ENCODE peak calls at places on chromosomes 7 and 10, in four cellular contexts. T is K562, S is HepG2, L is colonic mucosa. R is an unnamed sample.

GRCh38 chr10:79181227-79181626 is 112.5 kb downstream of the ZMIZ1 start:
- DNase-seq in T (no peak), S (no peak), L (no peak), R (no peak)

GRCh38 chr10:123392182-123392930 is 238.2 kb downstream of the BUB3 start:
- DNase-seq in T (no peak), S (no peak), L (no peak), R (no peak)

GRCh38 chr7:129401968-129402860 is 32.0 kb upstream of the STRIP2 start:
- DNase-seq in T (peak; percentile 70), S (no peak), L (no peak), R (no peak)

GRCh38 chr10:118958984-118959916 is 70.3 kb upstream of the NANOS1 start:
- DNase-seq in T (peak; percentile 22), S (no peak), L (no peak), R (no peak)

GRCh38 chr7:23471090-23471859 is 984 bp upstream of the IGF2BP3 start:
- DNase-seq in T (peak; percentile 95), S (peak; percentile 83), L (peak; percentile 62), R (peak; percentile 53)

GRCh38 chr7:117458977-117459583 is 20.7 kb upstream of the CFTR start:
- DNase-seq in T (peak; percentile 39), S (peak; percentile 18), L (no peak), R (no peak)

GRCh38 chr10:133359554-133359971 is 1.7 kb upstream of the FUOM start:
- DNase-seq in T (peak; percentile 77), S (peak; percentile 76), L (peak; percentile 77), R (no peak)

GRCh38 chr10:33116293-33116697 is 158.3 kb upstream of the ITGB1 start:
- DNase-seq in T (peak; percentile 48), S (peak; percentile 53), L (no peak), R (no peak)

GRCh38 chr7:93723424-93724124 is 149.1 kb upstream of the CALCR start:
- DNase-seq in T (no peak), S (no peak), L (no peak), R (no peak)

GRCh38 chr10:89391882-89392756 is at the start of gene IFIT1:
- DNase-seq in T (peak; percentile 51), S (peak; percentile 82), L (peak; percentile 73), R (no peak)

GRCh38 chr10:113073549-113074189 is 123.6 kb downstream of the TCF7L2 start:
- DNase-seq in T (peak; percentile 70), S (peak; percentile 91), L (peak; percentile 86), R (peak; percentile 86)

GRCh38 chr7:155299539-155300202 is 2.0 kb downstream of the INSIG1 start:
- DNase-seq in T (peak; percentile 32), S (no peak), L (peak; percentile 29), R (peak; percentile 16)

DNA sequence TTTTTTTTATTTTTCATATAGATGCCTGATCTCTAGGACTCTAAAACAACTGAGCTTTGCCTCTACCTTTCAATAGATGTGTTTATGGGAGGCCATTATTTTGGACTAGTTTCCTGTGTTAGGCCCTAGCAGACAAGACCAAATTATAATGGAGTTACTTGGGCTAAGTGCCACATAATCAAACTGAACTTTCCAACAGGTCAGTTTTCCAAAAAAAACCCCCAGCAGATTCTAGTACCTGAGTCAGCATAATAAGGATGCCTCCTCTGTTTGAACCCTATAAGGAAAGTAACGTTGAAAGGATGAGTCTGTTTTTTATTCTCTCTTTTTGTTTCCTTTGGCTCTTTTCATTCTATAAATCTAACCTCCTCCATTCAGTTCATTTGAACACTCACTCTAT is 148.1 kb upstream of the FAM3C start:
- DNase-seq in T (no peak), S (no peak), L (no peak), R (no peak)
- TF ChIP-seq CTCF in T (no peak), S (no peak), L (no peak), R (no peak)

GRCh38 chr7:153398370-153398769 is 638.8 kb downstream of the ACTR3B start:
- DNase-seq in T (no peak), S (no peak), L (no peak), R (no peak)
- H3K9me3 ChIP-seq in T (no peaks in the 10 kb centered on the region), S (peaks cover 37% of the 10 kb centered on the region), L (no peaks in the 10 kb centered on the region), R (peaks cover 9% of the 10 kb centered on the region)

GRCh38 chr10:7362451-7362850 is 48.4 kb downstream of the SFMBT2 start:
- DNase-seq in T (no peak), S (no peak), L (no peak), R (no peak)

GRCh38 chr10:7364474-7364873 is 46.4 kb downstream of the SFMBT2 start:
- DNase-seq in T (no peak), S (no peak), L (no peak), R (no peak)

GRCh38 chr10:7357193-7357592 is 53.6 kb downstream of the SFMBT2 start:
- DNase-seq in T (no peak), S (no peak), L (no peak), R (no peak)

GRCh38 chr10:7363700-7364099 is 47.1 kb downstream of the SFMBT2 start:
- DNase-seq in T (no peak), S (no peak), L (no peak), R (no peak)

DNA sequence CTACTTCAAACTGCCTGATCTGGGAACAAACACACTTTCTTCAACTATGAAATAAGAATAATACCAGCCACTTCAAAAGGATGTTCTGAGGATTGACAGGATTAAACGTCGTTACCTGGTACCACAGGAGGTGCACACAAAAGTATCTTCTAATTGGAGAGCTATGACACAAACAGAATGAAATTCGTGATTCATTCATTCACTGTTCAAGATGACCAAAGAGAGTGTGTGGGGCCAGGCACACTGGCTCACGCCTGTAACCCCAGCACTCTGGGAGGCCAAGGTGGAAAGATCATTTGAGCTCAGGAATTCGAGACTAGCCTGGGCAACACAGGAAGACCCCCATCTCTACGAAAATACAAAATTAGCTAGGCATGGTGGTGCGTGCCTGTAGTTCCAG is 50.9 kb downstream of the SFMBT2 start:
- DNase-seq in T (no peak), S (no peak), L (no peak), R (no peak)
- H3K36me3 ChIP-seq in T (peaks cover 43% of the 10 kb centered on the region), S (no peaks in the 10 kb centered on the region), L (no peaks in the 10 kb centered on the region), R (no peaks in the 10 kb centered on the region)

GRCh38 chr7:2411815-2412586 is 8.6 kb downstream of the CHST12 start:
- DNase-seq in T (no peak), S (peak; percentile 88), L (no peak), R (no peak)
- TF ChIP-seq CTCF in T (no peak), S (no peak), L (no peak), R (no peak)

DNA sequence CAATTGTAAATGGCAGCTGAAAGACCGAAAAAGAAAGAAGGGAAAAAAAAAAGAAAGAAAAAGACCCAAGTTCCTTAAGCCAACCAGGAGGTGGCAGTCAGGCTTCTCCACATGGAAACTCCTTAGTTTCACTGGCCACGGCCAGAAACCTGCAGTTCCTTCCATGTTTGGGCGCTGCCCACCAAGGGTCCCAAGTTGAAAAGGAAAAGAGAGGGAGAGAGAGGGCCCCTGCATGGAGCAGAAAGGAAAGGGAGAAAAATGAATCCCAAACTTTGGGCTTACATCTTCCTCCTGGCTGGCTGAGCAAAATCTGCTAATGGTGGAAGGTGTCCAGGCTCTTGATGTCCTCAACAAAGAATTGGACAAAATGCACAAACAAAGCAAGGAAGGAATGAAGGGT is 31.8 kb upstream of the ABCA13 start:
- DNase-seq in T (peak; percentile 18), S (peak; percentile 72), L (no peak), R (no peak)
- H3K9me3 ChIP-seq in T (no peaks in the 10 kb centered on the region), S (peaks cover 10% of the 10 kb centered on the region), L (no peaks in the 10 kb centered on the region), R (no peaks in the 10 kb centered on the region)

GRCh38 chr10:28619465-28619864 is 57.9 kb upstream of the BAMBI start:
- DNase-seq in T (no peak), S (no peak), L (no peak), R (no peak)
- H3K36me3 ChIP-seq in T (peaks cover 61% of the 10 kb centered on the region), S (peaks cover 51% of the 10 kb centered on the region), L (peaks cover 6% of the 10 kb centered on the region), R (peaks cover 9% of the 10 kb centered on the region)

GRCh38 chr7:42289473-42289872 is 52.5 kb upstream of the GLI3 start:
- DNase-seq in T (no peak), S (no peak), L (no peak), R (no peak)

GRCh38 chr7:42283553-42283952 is 46.5 kb upstream of the GLI3 start:
- DNase-seq in T (no peak), S (no peak), L (no peak), R (no peak)

DNA sequence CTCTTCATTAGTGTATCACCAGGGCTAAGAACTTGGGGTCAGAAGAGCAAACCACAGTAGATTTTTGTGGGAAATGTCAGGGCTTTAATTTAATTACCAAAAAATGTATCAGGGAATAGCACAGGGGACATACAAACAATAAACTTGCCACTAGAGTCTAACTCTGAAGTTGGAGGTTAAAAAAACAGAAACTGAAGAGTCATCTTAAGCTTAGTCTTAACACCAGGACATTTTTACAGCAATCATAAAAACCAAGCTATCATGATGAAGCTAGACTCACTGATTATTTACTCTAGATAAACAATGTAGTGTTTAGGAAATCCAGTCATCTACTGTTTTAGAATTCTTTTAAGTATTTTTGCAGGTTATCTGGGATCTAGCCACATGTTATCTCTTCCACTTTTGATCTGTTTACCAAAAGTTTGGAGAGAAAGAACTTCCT is 48.4 kb upstream of the GLI3 start:
- DNase-seq in T (no peak), S (no peak), L (no peak), R (no peak)
- TF ChIP-seq CTCF in T (no peak), S (no peak), L (no peak), R (no peak)

DNA sequence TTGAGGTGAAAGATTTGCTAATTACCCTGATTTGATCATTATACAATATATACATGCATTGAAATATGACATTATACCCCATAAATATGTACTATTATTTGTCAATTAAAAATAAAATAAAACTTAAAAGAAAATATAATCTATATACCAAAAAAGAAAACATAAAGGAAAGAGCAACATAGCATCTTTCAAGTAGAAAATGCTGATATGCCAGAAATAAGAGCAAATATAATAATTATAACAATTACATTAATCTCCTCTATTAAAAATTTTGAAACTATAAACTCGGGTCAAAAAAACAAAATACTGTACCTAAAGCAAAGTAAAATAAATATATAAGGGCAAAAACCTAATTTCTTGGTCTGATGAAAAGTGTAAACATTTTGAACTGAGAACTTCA is 209.3 kb upstream of the PDE1C start:
- DNase-seq in T (no peak), S (no peak), L (no peak), R (no peak)
- H3K9me3 ChIP-seq in T (no peaks in the 10 kb centered on the region), S (no peaks in the 10 kb centered on the region), L (no peaks in the 10 kb centered on the region), R (no peaks in the 10 kb centered on the region)

GRCh38 chr10:92031580-92031979 is 108.0 kb downstream of the BTAF1 start:
- DNase-seq in T (no peak), S (no peak), L (no peak), R (no peak)
- H3K36me3 ChIP-seq in T (peaks cover 60% of the 10 kb centered on the region), S (peaks cover 37% of the 10 kb centered on the region), L (no peaks in the 10 kb centered on the region), R (peaks cover 9% of the 10 kb centered on the region)